ENCODE peak calls at places on chromosomes 3 and 15, in seven cellular contexts. O is GM12891, G is SK-N-SH, M is HepG2, Z is H1, P is GM12878, H is K562. I is an unnamed sample.

GRCh38 chr3:12782172-12782815 is 14.2 kb upstream of the CAND2 start:
- DNase-seq in O (no peak), G (no peak), M (no peak), Z (no peak), P (no peak), H (peak; percentile 60), I (no peak)

GRCh38 chr15:91970142-91970541 is 116.6 kb downstream of the SLCO3A1 start:
- DNase-seq in O (no peak), G (no peak), M (no peak), Z (no peak), P (no peak), H (no peak), I (no peak)

GRCh38 chr3:14769531-14770325 is 49.0 kb upstream of the FGD5 start:
- DNase-seq in O (no peak), G (peak; percentile 11), M (no peak), Z (peak; percentile 35), P (no peak), H (no peak), I (no peak)

GRCh38 chr3:127071597-127072001 is 88.7 kb downstream of the PLXNA1 start:
- DNase-seq in O (no peak), G (no peak), M (no peak), Z (no peak), P (no peak), H (no peak), I (no peak)

GRCh38 chr3:112634786-112635541 is 6.0 kb downstream of the CCDC80 start:
- DNase-seq in O (no peak), G (no peak), M (no peak), Z (no peak), P (no peak), H (no peak), I (no peak)

GRCh38 chr3:140441006-140441405 is 236.9 kb upstream of the TRIM42 start:
- DNase-seq in O (no peak), G (no peak), M (no peak), Z (no peak), P (no peak), H (no peak), I (no peak)

GRCh38 chr3:114447545-114447944 is 153.7 kb downstream of the TIGIT start:
- DNase-seq in O (no peak), G (no peak), M (no peak), Z (no peak), P (no peak), H (no peak), I (no peak)

GRCh38 chr15:45186771-45187577 is 792 bp downstream of the SHF start:
- DNase-seq in O (no peak), G (peak; percentile 73), M (peak; percentile 28), Z (peak; percentile 69), P (no peak), H (no peak), I (no peak)

GRCh38 chr3:55648591-55649318 is 161.6 kb upstream of the WNT5A start:
- DNase-seq in O (no peak), G (no peak), M (no peak), Z (no peak), P (no peak), H (no peak), I (no peak)

GRCh38 chr3:36494461-36495109 is 114.3 kb downstream of the STAC start:
- DNase-seq in O (no peak), G (peak; percentile 36), M (no peak), Z (no peak), P (no peak), H (no peak), I (no peak)

GRCh38 chr3:37974121-37974927 is 16.3 kb upstream of the VILL start:
- DNase-seq in O (peak; percentile 51), G (peak; percentile 78), M (peak; percentile 56), Z (peak; percentile 83), P (no peak), H (peak; percentile 86), I (peak; percentile 53)

GRCh38 chr15:88612186-88612796 is 8.8 kb upstream of the AEN start:
- DNase-seq in O (no peak), G (no peak), M (no peak), Z (no peak), P (no peak), H (no peak), I (no peak)

GRCh38 chr3:134312873-134313838 is 61.1 kb downstream of the AMOTL2 start:
- DNase-seq in O (no peak), G (no peak), M (peak; percentile 62), Z (peak; percentile 88), P (no peak), H (peak; percentile 41), I (no peak)

GRCh38 chr3:64259646-64260045 is 34.4 kb upstream of the PRICKLE2 start:
- DNase-seq in O (no peak), G (no peak), M (no peak), Z (no peak), P (no peak), H (no peak), I (no peak)

GRCh38 chr3:48686538-48687219 is 964 bp upstream of the NCKIPSD start:
- DNase-seq in O (no peak), G (peak; percentile 30), M (no peak), Z (peak; percentile 50), P (no peak), H (no peak), I (no peak)

GRCh38 chr15:73924258-73924921 is 1.9 kb upstream of the LOXL1 start:
- DNase-seq in O (no peak), G (no peak), M (no peak), Z (peak; percentile 55), P (no peak), H (no peak), I (no peak)

GRCh38 chr15:52308446-52309153 is 13.0 kb upstream of the MYO5C start:
- DNase-seq in O (no peak), G (no peak), M (no peak), Z (no peak), P (no peak), H (no peak), I (no peak)

GRCh38 chr3:17442332-17443049 is 299.9 kb downstream of the TBC1D5 start:
- DNase-seq in O (no peak), G (no peak), M (no peak), Z (no peak), P (no peak), H (peak; percentile 46), I (no peak)

GRCh38 chr3:21839592-21839991 is 88.6 kb upstream of the ZNF385D start:
- DNase-seq in O (no peak), G (no peak), M (no peak), Z (peak; percentile 52), P (no peak), H (peak; percentile 34), I (no peak)

GRCh38 chr15:78213425-78213750 is 21.0 kb downstream of the ACSBG1 start:
- DNase-seq in O (no peak), G (no peak), M (no peak), Z (no peak), P (no peak), H (no peak), I (no peak)

GRCh38 chr3:17336291-17336690 is 406.1 kb downstream of the TBC1D5 start:
- DNase-seq in O (no peak), G (no peak), M (no peak), Z (no peak), P (no peak), H (no peak), I (no peak)

GRCh38 chr3:128112406-128112968 is 11.1 kb downstream of the RUVBL1 start:
- DNase-seq in O (no peak), G (peak; percentile 78), M (no peak), Z (no peak), P (peak; percentile 25), H (no peak), I (no peak)

GRCh38 chr3:170717410-170718402 is 131.8 kb upstream of the SLC7A14 start:
- DNase-seq in O (no peak), G (no peak), M (no peak), Z (no peak), P (no peak), H (peak; percentile 46), I (no peak)

GRCh38 chr15:70318996-70319465 is 221.3 kb upstream of the TLE3 start:
- DNase-seq in O (no peak), G (no peak), M (no peak), Z (no peak), P (no peak), H (no peak), I (no peak)

GRCh38 chr3:61562042-61562809 is 855 bp downstream of the PTPRG start:
- DNase-seq in O (peak; percentile 6), G (peak; percentile 74), M (no peak), Z (no peak), P (no peak), H (no peak), I (peak; percentile 12)

GRCh38 chr3:47006145-47006651 is 26.7 kb downstream of the NBEAL2 start:
- DNase-seq in O (no peak), G (no peak), M (no peak), Z (no peak), P (no peak), H (no peak), I (no peak)

GRCh38 chr3:47008258-47008671 is 28.8 kb downstream of the NBEAL2 start:
- DNase-seq in O (no peak), G (peak; percentile 23), M (no peak), Z (no peak), P (no peak), H (no peak), I (no peak)

GRCh38 chr3:47007482-47008257 is 28.2 kb downstream of the NBEAL2 start:
- DNase-seq in O (no peak), G (peak; percentile 26), M (no peak), Z (no peak), P (no peak), H (no peak), I (no peak)

GRCh38 chr3:47005212-47006144 is 26.0 kb downstream of the NBEAL2 start:
- DNase-seq in O (no peak), G (peak; percentile 26), M (no peak), Z (no peak), P (no peak), H (no peak), I (no peak)

GRCh38 chr3:47007001-47007400 is 27.5 kb downstream of the NBEAL2 start:
- DNase-seq in O (no peak), G (peak; percentile 16), M (no peak), Z (no peak), P (no peak), H (no peak), I (no peak)
- TF ChIP-seq TAF1 in O (no peak), G (no peak), M (no peak), Z (no peak), P (no peak), H (no peak), I (no peak)

DNA sequence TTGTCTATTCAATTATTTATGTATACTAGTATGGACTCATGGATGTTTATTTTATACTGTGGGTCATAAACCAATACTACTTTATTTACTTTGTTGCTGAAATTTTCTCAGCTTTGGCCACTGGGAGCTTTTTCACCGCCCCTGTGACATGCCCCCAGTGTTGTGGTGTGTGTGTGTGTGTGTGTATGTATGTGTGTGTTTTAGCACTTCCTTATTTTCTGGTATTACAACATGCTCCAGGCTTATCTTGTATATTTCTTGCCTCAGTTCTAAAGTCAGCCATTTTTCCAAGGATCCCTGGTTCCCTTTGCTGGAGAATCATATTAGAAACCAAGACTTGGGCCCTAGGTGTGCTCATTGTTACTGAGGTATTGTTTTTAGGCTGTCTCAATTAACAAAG is 290.6 kb downstream of the KBTBD8 start:
- DNase-seq in O (no peak), G (no peak), M (no peak), Z (no peak), P (no peak), H (no peak), I (no peak)
- TF ChIP-seq TAF1 in O (no peak), G (no peak), M (no peak), Z (no peak), P (no peak), H (no peak), I (no peak)

GRCh38 chr3:174945276-174945675 is 86.1 kb downstream of the NAALADL2 start:
- DNase-seq in O (no peak), G (no peak), M (no peak), Z (no peak), P (no peak), H (no peak), I (no peak)
- TF ChIP-seq TAF1 in O (no peak), G (no peak), M (no peak), Z (no peak), P (no peak), H (no peak), I (no peak)

GRCh38 chr3:31743690-31744089 is 211.0 kb downstream of the STT3B start:
- DNase-seq in O (no peak), G (no peak), M (no peak), Z (no peak), P (no peak), H (no peak), I (no peak)
- TF ChIP-seq TAF1 in O (no peak), G (no peak), M (no peak), Z (no peak), P (no peak), H (no peak), I (no peak)